ENCODE peak calls at places on chromosomes 5 and 9, in nine cellular contexts. One of them, this sample, is unnamed.

GRCh38 chr5:5198111-5198510 is 58.0 kb downstream of the ADAMTS16 start:
- DNase-seq in OCI-LY7: no peak
- DNase-seq in left ventricle myocardium inferior: no peak
- DNase-seq in neuronal stem cell: no peak
- DNase-seq in IMR-90: no peak
- DNase-seq in ovary: no peak
- DNase-seq in body of pancreas: no peak
- DNase-seq in caudate nucleus: no peak
- DNase-seq in right lobe of liver: no peak
- DNase-seq in this sample: no peak

GRCh38 chr5:14525397-14525796 is 56.2 kb upstream of the OTULINL start:
- DNase-seq in OCI-LY7: no peak
- DNase-seq in left ventricle myocardium inferior: no peak
- DNase-seq in neuronal stem cell: no peak
- DNase-seq in IMR-90: no peak
- DNase-seq in ovary: no peak
- DNase-seq in body of pancreas: no peak
- DNase-seq in caudate nucleus: no peak
- DNase-seq in right lobe of liver: no peak
- DNase-seq in this sample: no peak

GRCh38 chr9:95078516-95078915 is 239.0 kb downstream of the FANCC start:
- DNase-seq in OCI-LY7: no peak
- DNase-seq in left ventricle myocardium inferior: no peak
- DNase-seq in neuronal stem cell: no peak
- DNase-seq in IMR-90: no peak
- DNase-seq in ovary: no peak
- DNase-seq in body of pancreas: no peak
- DNase-seq in caudate nucleus: no peak
- DNase-seq in right lobe of liver: no peak
- DNase-seq in this sample: no peak

GRCh38 chr9:103816146-103816545 is 278.0 kb upstream of the SMC2 start:
- DNase-seq in OCI-LY7: no peak
- DNase-seq in left ventricle myocardium inferior: no peak
- DNase-seq in neuronal stem cell: no peak
- DNase-seq in IMR-90: no peak
- DNase-seq in ovary: no peak
- DNase-seq in body of pancreas: no peak
- DNase-seq in caudate nucleus: no peak
- DNase-seq in right lobe of liver: no peak
- DNase-seq in this sample: no peak

GRCh38 chr5:167971706-167972105 is 319.7 kb upstream of the WWC1 start:
- DNase-seq in OCI-LY7: no peak
- DNase-seq in left ventricle myocardium inferior: no peak
- DNase-seq in neuronal stem cell: no peak
- DNase-seq in IMR-90: no peak
- DNase-seq in ovary: no peak
- DNase-seq in body of pancreas: no peak
- DNase-seq in caudate nucleus: no peak
- DNase-seq in right lobe of liver: no peak
- DNase-seq in this sample: no peak

GRCh38 chr5:38535281-38535750 is 21.1 kb downstream of the LIFR start:
- DNase-seq in OCI-LY7: no peak
- DNase-seq in left ventricle myocardium inferior: no peak
- DNase-seq in neuronal stem cell: no peak
- DNase-seq in IMR-90: no peak
- DNase-seq in ovary: no peak
- DNase-seq in body of pancreas: peak; percentile 25
- DNase-seq in caudate nucleus: no peak
- DNase-seq in right lobe of liver: no peak
- DNase-seq in this sample: no peak

GRCh38 chr9:129595323-129595741 is 25.6 kb downstream of the C9orf50 start:
- DNase-seq in OCI-LY7: no peak
- DNase-seq in left ventricle myocardium inferior: no peak
- DNase-seq in neuronal stem cell: no peak
- DNase-seq in IMR-90: peak; percentile 60
- DNase-seq in ovary: no peak
- DNase-seq in body of pancreas: no peak
- DNase-seq in caudate nucleus: no peak
- DNase-seq in right lobe of liver: no peak
- DNase-seq in this sample: no peak

GRCh38 chr5:55324815-55325418 is 17.1 kb downstream of the MTREX start:
- DNase-seq in OCI-LY7: peak; percentile 41
- DNase-seq in left ventricle myocardium inferior: no peak
- DNase-seq in neuronal stem cell: no peak
- DNase-seq in IMR-90: peak; percentile 58
- DNase-seq in ovary: no peak
- DNase-seq in body of pancreas: no peak
- DNase-seq in caudate nucleus: no peak
- DNase-seq in right lobe of liver: no peak
- DNase-seq in this sample: no peak

DNA sequence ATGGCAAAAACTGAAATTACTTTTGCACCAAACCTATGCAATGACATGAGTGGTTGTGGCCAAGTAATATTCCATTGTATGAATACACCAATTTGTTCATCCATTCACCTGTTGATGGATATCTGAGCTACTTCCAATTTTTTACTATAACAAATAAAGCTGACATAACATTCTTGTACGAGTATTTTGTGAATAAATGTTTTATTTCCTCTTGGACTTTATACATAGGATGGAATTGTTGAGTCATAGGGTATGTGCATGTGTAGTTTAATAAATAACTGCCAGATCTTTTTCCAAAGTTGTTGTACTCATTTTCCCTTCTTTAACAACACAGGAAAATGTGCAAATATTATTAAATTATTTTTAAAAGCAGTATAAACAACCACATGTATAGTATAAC is 146.1 kb upstream of the ZNF462 start:
- DNase-seq in OCI-LY7: no peak
- DNase-seq in left ventricle myocardium inferior: no peak
- DNase-seq in neuronal stem cell: no peak
- DNase-seq in IMR-90: peak; percentile 22
- DNase-seq in ovary: no peak
- DNase-seq in body of pancreas: no peak
- DNase-seq in caudate nucleus: no peak
- DNase-seq in right lobe of liver: no peak
- DNase-seq in this sample: no peak
- H3K27ac ChIP-seq in OCI-LY7: no peak overlapping the region
- H3K27ac ChIP-seq in left ventricle myocardium inferior: no peak overlapping the region
- H3K27ac ChIP-seq in neuronal stem cell: no peak overlapping the region
- H3K27ac ChIP-seq in IMR-90: no peak overlapping the region
- H3K27ac ChIP-seq in ovary: no peak overlapping the region
- H3K27ac ChIP-seq in body of pancreas: no peak overlapping the region
- H3K27ac ChIP-seq in caudate nucleus: no peak overlapping the region
- H3K27ac ChIP-seq in right lobe of liver: no peak overlapping the region
- H3K27ac ChIP-seq in this sample: no peak overlapping the region

DNA sequence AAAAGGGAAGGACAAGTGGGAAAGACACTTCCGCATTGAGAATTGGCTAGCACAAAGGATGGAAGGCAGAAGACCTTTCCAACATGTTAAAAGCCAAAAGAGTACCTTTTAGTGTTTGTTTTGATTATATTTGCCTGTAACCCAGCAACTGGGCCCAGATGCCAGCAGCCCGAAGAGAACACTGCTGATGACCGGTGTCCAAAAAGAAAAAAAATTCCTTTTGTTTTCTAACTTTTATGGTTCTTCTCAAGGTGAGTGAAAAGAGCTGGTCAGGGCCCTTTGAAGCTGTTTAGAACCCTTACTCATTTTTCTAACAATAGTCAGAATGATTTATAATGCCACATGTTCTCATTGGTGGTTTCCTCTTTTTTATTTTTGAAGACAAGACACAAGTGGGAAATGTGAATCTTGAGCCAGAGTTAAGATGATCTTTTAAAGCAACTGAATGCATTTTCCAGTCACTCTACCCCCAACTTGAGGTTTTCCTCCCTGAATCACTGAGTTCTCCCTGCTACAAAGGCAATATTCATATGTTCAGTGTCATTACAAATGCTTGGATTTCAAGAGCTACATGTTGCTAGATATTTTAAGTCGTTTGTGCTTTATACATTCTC is 32.3 kb upstream of the ZNF462 start:
- DNase-seq in OCI-LY7: no peak
- DNase-seq in left ventricle myocardium inferior: no peak
- DNase-seq in neuronal stem cell: no peak
- DNase-seq in IMR-90: no peak
- DNase-seq in ovary: no peak
- DNase-seq in body of pancreas: peak; percentile 3
- DNase-seq in caudate nucleus: no peak
- DNase-seq in right lobe of liver: no peak
- DNase-seq in this sample: no peak
- H3K27ac ChIP-seq in OCI-LY7: no peak overlapping the region
- H3K27ac ChIP-seq in left ventricle myocardium inferior: peak overlapping the region; percentile 69
- H3K27ac ChIP-seq in neuronal stem cell: no peak overlapping the region
- H3K27ac ChIP-seq in IMR-90: no peak overlapping the region
- H3K27ac ChIP-seq in ovary: no peak overlapping the region
- H3K27ac ChIP-seq in body of pancreas: no peak overlapping the region
- H3K27ac ChIP-seq in caudate nucleus: no peak overlapping the region
- H3K27ac ChIP-seq in right lobe of liver: no peak overlapping the region
- H3K27ac ChIP-seq in this sample: no peak overlapping the region

GRCh38 chr5:56833325-56833724 is 18.0 kb downstream of the MAP3K1 start:
- DNase-seq in OCI-LY7: no peak
- DNase-seq in left ventricle myocardium inferior: no peak
- DNase-seq in neuronal stem cell: no peak
- DNase-seq in IMR-90: no peak
- DNase-seq in ovary: no peak
- DNase-seq in body of pancreas: no peak
- DNase-seq in caudate nucleus: no peak
- DNase-seq in right lobe of liver: no peak
- DNase-seq in this sample: no peak

GRCh38 chr5:56825222-56825824 is 10.0 kb downstream of the MAP3K1 start:
- DNase-seq in OCI-LY7: no peak
- DNase-seq in left ventricle myocardium inferior: no peak
- DNase-seq in neuronal stem cell: no peak
- DNase-seq in IMR-90: no peak
- DNase-seq in ovary: no peak
- DNase-seq in body of pancreas: no peak
- DNase-seq in caudate nucleus: no peak
- DNase-seq in right lobe of liver: no peak
- DNase-seq in this sample: no peak

GRCh38 chr5:56827923-56828322 is 12.6 kb downstream of the MAP3K1 start:
- DNase-seq in OCI-LY7: no peak
- DNase-seq in left ventricle myocardium inferior: no peak
- DNase-seq in neuronal stem cell: no peak
- DNase-seq in IMR-90: no peak
- DNase-seq in ovary: no peak
- DNase-seq in body of pancreas: no peak
- DNase-seq in caudate nucleus: no peak
- DNase-seq in right lobe of liver: no peak
- DNase-seq in this sample: no peak

GRCh38 chr5:56827043-56827442 is 11.7 kb downstream of the MAP3K1 start:
- DNase-seq in OCI-LY7: peak; percentile 43
- DNase-seq in left ventricle myocardium inferior: no peak
- DNase-seq in neuronal stem cell: no peak
- DNase-seq in IMR-90: no peak
- DNase-seq in ovary: no peak
- DNase-seq in body of pancreas: no peak
- DNase-seq in caudate nucleus: no peak
- DNase-seq in right lobe of liver: no peak
- DNase-seq in this sample: no peak

DNA sequence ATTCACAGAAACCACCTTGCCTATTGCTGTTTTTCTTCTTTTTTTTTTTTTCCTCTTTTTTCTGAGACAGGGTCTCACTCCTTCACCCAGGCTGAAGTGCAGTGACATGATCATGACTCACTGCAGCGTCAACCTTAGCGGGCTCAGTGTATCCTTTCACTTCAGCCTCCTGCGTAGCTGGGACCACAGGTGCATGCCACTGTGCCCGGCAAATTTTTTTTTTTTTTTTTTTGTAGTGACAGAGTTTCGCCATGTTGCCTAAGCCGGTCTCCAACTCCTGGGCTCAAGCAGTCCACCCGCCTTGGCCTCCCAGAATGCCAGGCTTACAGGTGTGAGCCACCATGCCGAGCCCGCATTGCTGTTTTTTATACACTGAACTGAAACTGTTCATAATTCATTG is 13.8 kb downstream of the MAP3K1 start:
- DNase-seq in OCI-LY7: no peak
- DNase-seq in left ventricle myocardium inferior: no peak
- DNase-seq in neuronal stem cell: no peak
- DNase-seq in IMR-90: peak; percentile 52
- DNase-seq in ovary: no peak
- DNase-seq in body of pancreas: no peak
- DNase-seq in caudate nucleus: no peak
- DNase-seq in right lobe of liver: no peak
- DNase-seq in this sample: no peak
- H3K27ac ChIP-seq in OCI-LY7: no peak overlapping the region
- H3K27ac ChIP-seq in left ventricle myocardium inferior: no peak overlapping the region
- H3K27ac ChIP-seq in neuronal stem cell: no peak overlapping the region
- H3K27ac ChIP-seq in IMR-90: no peak overlapping the region
- H3K27ac ChIP-seq in ovary: no peak overlapping the region
- H3K27ac ChIP-seq in body of pancreas: no peak overlapping the region
- H3K27ac ChIP-seq in caudate nucleus: no peak overlapping the region
- H3K27ac ChIP-seq in right lobe of liver: no peak overlapping the region
- H3K27ac ChIP-seq in this sample: no peak overlapping the region

GRCh38 chr9:99049641-99050040 is 55.3 kb upstream of the TGFBR1 start:
- DNase-seq in OCI-LY7: no peak
- DNase-seq in left ventricle myocardium inferior: no peak
- DNase-seq in neuronal stem cell: no peak
- DNase-seq in IMR-90: no peak
- DNase-seq in ovary: no peak
- DNase-seq in body of pancreas: no peak
- DNase-seq in caudate nucleus: no peak
- DNase-seq in right lobe of liver: no peak
- DNase-seq in this sample: no peak

GRCh38 chr9:99051353-99051752 is 53.6 kb upstream of the TGFBR1 start:
- DNase-seq in OCI-LY7: no peak
- DNase-seq in left ventricle myocardium inferior: no peak
- DNase-seq in neuronal stem cell: no peak
- DNase-seq in IMR-90: no peak
- DNase-seq in ovary: no peak
- DNase-seq in body of pancreas: no peak
- DNase-seq in caudate nucleus: no peak
- DNase-seq in right lobe of liver: no peak
- DNase-seq in this sample: no peak

GRCh38 chr9:99050292-99050911 is 54.5 kb upstream of the TGFBR1 start:
- DNase-seq in OCI-LY7: no peak
- DNase-seq in left ventricle myocardium inferior: no peak
- DNase-seq in neuronal stem cell: no peak
- DNase-seq in IMR-90: peak; percentile 75
- DNase-seq in ovary: no peak
- DNase-seq in body of pancreas: no peak
- DNase-seq in caudate nucleus: no peak
- DNase-seq in right lobe of liver: no peak
- DNase-seq in this sample: no peak

GRCh38 chr9:99050924-99051323 is 54.0 kb upstream of the TGFBR1 start:
- DNase-seq in OCI-LY7: no peak
- DNase-seq in left ventricle myocardium inferior: no peak
- DNase-seq in neuronal stem cell: no peak
- DNase-seq in IMR-90: no peak
- DNase-seq in ovary: no peak
- DNase-seq in body of pancreas: no peak
- DNase-seq in caudate nucleus: no peak
- DNase-seq in right lobe of liver: no peak
- DNase-seq in this sample: no peak

DNA sequence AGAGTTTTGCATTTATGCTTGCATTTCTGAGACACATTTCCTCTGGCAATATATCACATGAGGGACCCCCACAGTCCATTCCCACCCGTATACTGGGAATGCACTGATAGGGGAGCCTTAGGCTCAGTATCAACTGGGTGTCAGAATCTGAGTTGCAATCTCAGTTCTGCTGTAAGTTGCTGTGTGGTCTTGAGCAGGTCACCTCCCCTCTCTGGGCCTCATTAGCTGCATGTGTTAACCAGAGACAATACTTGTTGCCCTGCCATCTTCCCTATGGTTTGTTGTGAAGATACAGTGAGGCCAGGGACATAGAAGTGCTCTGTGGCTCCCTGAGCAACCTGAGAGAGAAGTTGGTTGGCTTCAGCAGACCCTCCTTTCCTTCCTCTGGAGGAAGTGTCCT is 55.7 kb upstream of the TGFBR1 start:
- DNase-seq in OCI-LY7: no peak
- DNase-seq in left ventricle myocardium inferior: no peak
- DNase-seq in neuronal stem cell: no peak
- DNase-seq in IMR-90: no peak
- DNase-seq in ovary: no peak
- DNase-seq in body of pancreas: no peak
- DNase-seq in caudate nucleus: no peak
- DNase-seq in right lobe of liver: no peak
- DNase-seq in this sample: no peak
- H3K27ac ChIP-seq in OCI-LY7: no peak overlapping the region
- H3K27ac ChIP-seq in left ventricle myocardium inferior: no peak overlapping the region
- H3K27ac ChIP-seq in neuronal stem cell: no peak overlapping the region
- H3K27ac ChIP-seq in IMR-90: no peak overlapping the region
- H3K27ac ChIP-seq in ovary: no peak overlapping the region
- H3K27ac ChIP-seq in body of pancreas: no peak overlapping the region
- H3K27ac ChIP-seq in caudate nucleus: no peak overlapping the region
- H3K27ac ChIP-seq in right lobe of liver: no peak overlapping the region
- H3K27ac ChIP-seq in this sample: no peak overlapping the region